ENCODE peak calls at places on chromosome 1, in four cellular contexts. A is K562, R is HepG2, C is GM12878. B is an unnamed sample.

GRCh38 chr1:38244218-38244617 is 197.6 kb upstream of the POU3F1 start:
- DNase-seq in A (no peak), C (no peak), R (no peak), B (no peak)

GRCh38 chr1:5374176-5374575 is 618.0 kb downstream of the NPHP4 start:
- DNase-seq in R (no peak), A (no peak), C (no peak), B (no peak)

GRCh38 chr1:177281901-177282300 is 111.1 kb downstream of the BRINP2 start:
- DNase-seq in A (no peak), C (no peak), R (no peak), B (no peak)

GRCh38 chr1:196623079-196623478 is 14.8 kb upstream of the KCNT2 start:
- DNase-seq in R (no peak), C (no peak), A (no peak), B (no peak)

GRCh38 chr1:230858918-230859819 is 9.2 kb downstream of the C1orf198 start:
- DNase-seq in C (no peak), A (no peak), R (no peak), B (no peak)

GRCh38 chr1:24970399-24970753 is 40.3 kb upstream of the RUNX3 start:
- DNase-seq in R (peak), A (no peak), C (no peak), B (no peak)

GRCh38 chr1:92410706-92411105 is 76.0 kb downstream of the GFI1 start:
- DNase-seq in C (no peak), R (no peak), A (no peak), B (no peak)

GRCh38 chr1:227546055-227546454 is 17.3 kb upstream of the ZNF678 start:
- DNase-seq in C (no peak), R (no peak), A (no peak), B (no peak)

GRCh38 chr1:88060112-88060673 is 623.9 kb upstream of the PKN2 start:
- DNase-seq in C (no peak), A (no peak), R (no peak), B (no peak)

GRCh38 chr1:206612129-206612876 is at the start of gene EIF2D:
- DNase-seq in C (peak), R (peak), A (peak), B (peak)

GRCh38 chr1:50978852-50979781 is 9.1 kb downstream of the CDKN2C start:
- DNase-seq in C (no peak), A (peak), R (peak), B (peak)

GRCh38 chr1:248924696-248925532 is 18.9 kb downstream of the PGBD2 start:
- DNase-seq in R (peak), A (no peak), C (peak), B (peak)

GRCh38 chr1:29753244-29753643 is 516.9 kb downstream of the PTPRU start:
- DNase-seq in A (no peak), C (no peak), R (no peak), B (no peak)

GRCh38 chr1:56339786-56340465 is 239.4 kb downstream of the PLPP3 start:
- DNase-seq in A (no peak), C (no peak), R (no peak), B (no peak)

GRCh38 chr1:19179597-19180271 is 30.3 kb downstream of the UBR4 start:
- DNase-seq in A (peak), R (peak), C (no peak), B (peak)

GRCh38 chr1:58816747-58817221 is 32.9 kb upstream of the JUN start:
- DNase-seq in C (no peak), A (no peak), R (no peak), B (no peak)

GRCh38 chr1:53116307-53116810 is 26.1 kb downstream of the SLC1A7 start:
- DNase-seq in C (no peak), R (no peak), A (no peak), B (peak)

GRCh38 chr1:58539553-58539952 is 7.0 kb downstream of the OMA1 start:
- DNase-seq in C (no peak), A (no peak), R (no peak), B (no peak)

GRCh38 chr1:28718601-28719331 is 18.0 kb upstream of the YTHDF2 start:
- DNase-seq in A (peak), C (no peak), R (no peak), B (no peak)
- TF ChIP-seq GABPA in A (no peak), C (no peak), R (no peak), B (no peak)

DNA sequence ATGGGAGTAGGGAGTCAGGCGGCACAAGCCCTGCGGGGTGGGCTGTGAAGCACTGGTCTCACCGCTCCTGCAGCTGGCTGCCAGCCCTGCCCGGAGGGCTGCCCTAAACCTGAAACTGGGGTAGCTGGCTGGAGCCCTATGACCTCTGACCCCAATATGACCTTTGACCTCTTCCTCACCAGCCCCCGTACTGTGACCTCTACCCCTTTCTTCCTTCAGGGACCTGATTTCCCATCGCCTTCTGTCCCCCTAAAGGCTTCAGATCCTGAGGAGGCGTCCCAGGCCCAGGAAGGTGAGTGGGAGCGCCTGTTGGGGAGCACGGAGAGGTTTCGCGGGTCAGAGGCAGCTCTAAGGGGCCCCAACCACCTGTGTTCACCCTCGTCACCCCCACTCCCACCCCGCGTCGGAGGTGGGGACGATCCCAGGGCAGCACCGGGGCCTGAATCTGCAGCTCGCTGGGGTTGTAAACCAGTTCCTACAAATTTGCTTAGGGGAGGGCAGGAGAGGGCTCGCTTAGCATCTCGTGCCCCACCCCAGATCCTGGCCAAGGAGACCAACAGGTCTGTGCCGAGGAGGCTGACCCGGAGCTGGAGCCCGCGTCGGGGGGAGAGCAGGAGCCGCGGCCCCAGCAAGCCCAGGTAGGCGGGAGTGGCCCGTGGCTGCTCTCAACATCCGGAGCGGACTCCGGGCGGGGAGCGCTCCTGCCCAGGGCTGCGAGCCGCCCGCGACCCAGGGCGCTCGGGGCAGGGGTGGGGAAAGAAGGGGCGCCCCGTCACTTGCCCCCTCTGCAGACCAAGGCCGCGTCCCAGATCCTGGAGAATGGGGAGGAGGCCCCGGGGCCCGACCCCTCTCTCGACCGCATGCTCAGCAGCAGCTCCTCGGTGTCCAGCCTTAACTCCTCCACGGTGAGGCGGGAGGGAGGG is 7.3 kb downstream of the SYTL1 start:
- DNase-seq in A (peak), C (no peak), R (no peak), B (peak)
- TF ChIP-seq TAF1 in A (no peak), C (no peak), R (no peak), B (no peak)

GRCh38 chr1:223551610-223552009 is 113.9 kb downstream of the CAPN8 start:
- DNase-seq in A (no peak), R (no peak), C (no peak), B (no peak)
- TF ChIP-seq SMC3 in A (no peak), R (no peak), C (no peak), B (no peak)

DNA sequence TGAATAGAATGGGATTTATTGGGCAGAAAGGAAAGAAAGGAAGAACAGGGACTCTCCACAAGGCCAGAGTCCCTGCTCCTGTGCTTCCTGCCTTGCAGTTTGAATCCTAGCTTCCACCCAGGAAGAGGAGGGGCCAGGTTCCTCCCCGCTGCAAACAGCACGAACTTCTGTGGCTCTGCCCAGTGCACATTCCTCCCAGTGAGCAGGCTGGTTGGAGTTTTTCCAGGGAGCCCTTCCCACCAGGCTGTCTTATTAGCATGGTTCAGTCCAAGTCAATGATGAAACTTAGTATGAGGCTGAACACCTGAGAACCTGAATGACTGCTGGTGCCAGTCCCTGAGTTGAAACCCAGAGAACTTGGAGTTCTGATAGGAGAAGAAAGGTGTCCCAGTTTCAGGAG is 247.2 kb downstream of the DUSP10 start:
- DNase-seq in R (no peak), C (no peak), A (no peak), B (no peak)
- TF ChIP-seq GABPA in R (no peak), C (no peak), A (no peak), B (no peak)

DNA sequence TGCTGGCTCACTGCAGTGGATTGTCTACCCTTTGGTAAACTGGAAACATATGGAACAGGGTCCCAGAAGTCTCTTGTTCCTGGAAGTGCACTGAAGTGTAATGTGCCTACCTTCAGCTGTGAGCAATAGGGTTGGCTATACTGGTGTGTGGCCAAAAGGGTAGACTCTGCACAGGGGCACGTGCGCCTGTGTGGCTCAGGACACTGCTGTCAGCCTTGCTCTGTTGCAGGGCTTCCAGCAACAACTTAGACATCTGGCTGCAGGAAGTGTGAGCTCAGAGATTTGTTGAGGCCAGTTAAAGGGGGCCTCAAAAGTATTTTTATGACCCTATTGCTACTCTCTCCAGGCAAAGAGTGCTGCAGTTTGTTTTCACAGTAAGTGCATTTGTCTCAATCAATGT is 7.4 kb downstream of the CTPS1 start:
- DNase-seq in R (no peak), C (no peak), A (no peak), B (no peak)
- TF ChIP-seq TAF1 in R (no peak), C (no peak), A (no peak), B (no peak)

DNA sequence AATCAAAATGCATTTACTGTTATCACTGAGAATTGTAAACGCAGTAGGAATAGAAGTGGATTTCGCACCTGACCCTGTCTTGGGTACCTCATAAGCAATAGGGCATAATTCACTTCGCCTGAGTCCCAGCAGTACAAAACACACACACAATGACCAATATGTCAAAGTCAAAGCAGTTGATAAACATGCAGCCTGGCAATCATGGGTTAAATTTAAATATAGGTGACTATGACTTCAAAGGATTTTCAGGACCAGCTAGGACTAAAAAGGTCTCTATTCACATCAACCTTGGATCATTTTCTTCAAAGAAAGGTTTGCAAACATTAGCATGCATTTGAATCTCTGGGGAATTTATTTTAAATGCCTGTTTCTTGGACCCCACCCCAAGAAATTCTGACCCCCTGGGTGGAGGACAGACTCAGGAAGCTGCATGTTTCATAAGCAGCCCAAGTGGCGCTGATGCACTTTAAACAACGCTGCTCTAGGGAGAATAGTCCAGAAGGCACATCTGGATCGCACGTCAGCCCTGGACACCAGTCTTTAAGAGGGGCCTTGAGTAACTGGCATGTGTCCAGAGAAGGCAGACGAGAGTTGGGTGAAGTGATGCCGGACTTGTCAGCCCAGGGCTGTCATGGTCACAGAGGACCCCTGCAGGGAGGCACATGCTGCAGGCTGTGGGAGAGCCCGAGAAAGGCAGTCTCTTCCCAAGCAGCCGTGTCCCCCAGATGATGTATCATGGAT is 55.7 kb upstream of the EFHD2 start:
- DNase-seq in C (no peak), A (peak), R (peak), B (peak)
- TF ChIP-seq SMC3 in C (no peak), A (no peak), R (no peak), B (no peak)

GRCh38 chr1:27624467-27625233 is 10.3 kb downstream of the FGR start:
- DNase-seq in A (no peak), C (peak), R (no peak), B (no peak)
- TF ChIP-seq GABPA in A (no peak), C (no peak), R (no peak), B (no peak)

DNA sequence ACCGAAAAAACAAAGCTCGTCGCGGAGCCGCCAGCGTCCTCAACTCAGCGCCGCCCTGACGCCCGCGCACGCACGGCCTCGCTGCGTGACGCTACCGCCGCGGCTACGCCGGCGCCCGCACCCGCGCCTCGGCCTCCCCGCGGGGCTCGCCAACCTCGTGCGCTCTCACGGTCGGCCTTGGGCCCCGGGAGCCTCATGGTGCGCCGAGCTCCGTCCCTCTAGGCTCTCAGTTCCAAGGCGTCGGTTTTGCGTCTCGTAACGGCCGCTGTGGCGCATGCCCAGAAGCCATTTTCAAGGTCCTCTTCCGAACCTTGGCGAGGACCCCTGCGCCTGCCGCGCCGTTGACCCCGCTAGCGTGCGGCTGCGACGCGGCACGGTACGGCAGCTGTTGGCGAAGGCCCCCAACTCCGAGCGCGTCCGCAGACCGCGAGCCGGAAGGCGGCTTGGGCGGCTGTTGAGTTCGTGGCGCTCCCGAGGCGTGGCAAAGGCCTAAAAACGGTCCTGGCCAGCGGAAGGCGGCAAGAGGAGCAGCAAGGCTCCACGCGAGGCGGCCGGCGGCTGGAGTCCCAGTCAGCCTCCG is at the start of gene HENMT1:
- DNase-seq in A (no peak), C (peak), R (no peak), B (peak)
- TF ChIP-seq TAF1 in A (no peak), C (peak), R (no peak), B (no peak)

GRCh38 chr1:62513013-62513412 is 76.2 kb downstream of the USP1 start:
- DNase-seq in R (no peak), C (no peak), A (no peak), B (no peak)
- TF ChIP-seq SMC3 in R (no peak), C (no peak), A (no peak), B (no peak)

B was measured in SK-N-SH.